ENCODE peak calls at places on chromosomes 6 and 20, in six cellular contexts. F is AG09309, O is cardiac fibroblast, X is right lobe of liver, G is body of pancreas, M is OCI-LY7. V is an unnamed sample.

GRCh38 chr20:53884859-53885654 is 185.3 kb downstream of the BCAS1 start:
- DNase-seq in F (no peak), O (no peak), X (no peak), G (no peak), M (no peak), V (no peak)

GRCh38 chr20:2508631-2509467 is at the start of gene ZNF343:
- DNase-seq in F (no peak), O (peak), X (peak), G (peak), M (peak), V (peak)

GRCh38 chr6:166206066-166206465 is 38.4 kb upstream of the TBXT start:
- DNase-seq in F (no peak), O (no peak), X (no peak), G (no peak), M (no peak), V (no peak)

GRCh38 chr6:34062156-34062555 is 83.7 kb downstream of the GRM4 start:
- DNase-seq in F (no peak), O (no peak), X (no peak), G (no peak), M (no peak), V (no peak)

GRCh38 chr6:11356404-11357155 is 124.1 kb upstream of the NEDD9 start:
- DNase-seq in F (no peak), O (peak), X (no peak), G (no peak), M (no peak), V (no peak)

GRCh38 chr6:150881911-150882481 is 16.5 kb downstream of the MTHFD1L start:
- DNase-seq in F (peak), O (peak), X (no peak), G (no peak), M (no peak), V (peak)

GRCh38 chr20:4083103-4083864 is 67.9 kb upstream of the RNF24 start:
- DNase-seq in F (no peak), O (peak), X (no peak), G (no peak), M (no peak), V (no peak)

GRCh38 chr6:45439861-45440388 is 62.2 kb upstream of the SUPT3H start:
- DNase-seq in F (no peak), O (no peak), X (no peak), G (no peak), M (no peak), V (no peak)

GRCh38 chr6:114810468-114810867 is 467.6 kb upstream of the HS3ST5 start:
- DNase-seq in F (no peak), O (no peak), X (no peak), G (no peak), M (no peak), V (no peak)

GRCh38 chr6:154460306-154461071 is 50.0 kb downstream of the CNKSR3 start:
- DNase-seq in F (peak), O (peak), X (no peak), G (no peak), M (no peak), V (peak)

GRCh38 chr6:101391772-101392560 is 1.5 kb upstream of the GRIK2 start:
- DNase-seq in F (no peak), O (no peak), X (no peak), G (no peak), M (no peak), V (no peak)

GRCh38 chr6:139117734-139118133 is 17.1 kb upstream of the HECA start:
- DNase-seq in F (no peak), O (peak), X (no peak), G (no peak), M (no peak), V (no peak)

GRCh38 chr20:62737271-62737761 is 28.7 kb downstream of the NTSR1 start:
- DNase-seq in F (no peak), O (no peak), X (peak), G (no peak), M (no peak), V (no peak)

GRCh38 chr6:124190256-124190655 is 386.6 kb downstream of the NKAIN2 start:
- DNase-seq in F (no peak), O (no peak), X (no peak), G (no peak), M (no peak), V (no peak)

GRCh38 chr6:115882174-115882573 is 178.5 kb downstream of the FRK start:
- DNase-seq in F (no peak), O (no peak), X (no peak), G (no peak), M (no peak), V (no peak)

GRCh38 chr6:158625881-158626305 is 18.6 kb downstream of the DYNLT1 start:
- DNase-seq in F (no peak), O (no peak), X (no peak), G (peak), M (no peak), V (peak)

GRCh38 chr6:35543459-35544193 is 30.9 kb upstream of the TULP1 start:
- DNase-seq in F (no peak), O (no peak), X (peak), G (no peak), M (no peak), V (no peak)

GRCh38 chr20:15675813-15676484 is 897.3 kb downstream of the KIF16B start:
- DNase-seq in F (no peak), O (no peak), X (no peak), G (no peak), M (no peak), V (no peak)

GRCh38 chr6:73732845-73733675 is 37.1 kb downstream of the CD109 start:
- DNase-seq in F (peak), O (peak), X (peak), G (peak), M (peak), V (peak)

GRCh38 chr20:55530763-55531162 is 474.6 kb downstream of the CBLN4 start:
- DNase-seq in F (no peak), O (no peak), X (no peak), G (no peak), M (no peak), V (no peak)

GRCh38 chr20:62924567-62925419 is 1.5 kb downstream of the DIDO1 start:
- DNase-seq in F (no peak), O (peak), X (no peak), G (peak), M (no peak), V (no peak)

GRCh38 chr6:112061605-112062004 is 7.7 kb downstream of the CCN6 start:
- DNase-seq in F (no peak), O (no peak), X (no peak), G (no peak), M (no peak), V (no peak)

GRCh38 chr6:145960918-145961604 is 3.1 kb downstream of the SHPRH start:
- DNase-seq in F (peak), O (peak), X (no peak), G (no peak), M (no peak), V (no peak)

GRCh38 chr20:33721391-33722140 is 1.5 kb upstream of the PXMP4 start:
- DNase-seq in F (no peak), O (no peak), X (no peak), G (no peak), M (no peak), V (no peak)

GRCh38 chr6:137044366-137045220 is at the start of gene IL20RA:
- DNase-seq in F (no peak), O (peak), X (peak), G (peak), M (no peak), V (no peak)

GRCh38 chr6:137471497-137471896 is 22.7 kb downstream of the OLIG3 start:
- DNase-seq in F (no peak), O (no peak), X (no peak), G (no peak), M (no peak), V (no peak)

GRCh38 chr20:54017846-54018245 is 52.5 kb downstream of the BCAS1 start:
- DNase-seq in F (no peak), O (no peak), X (no peak), G (no peak), M (peak), V (no peak)

GRCh38 chr6:17714177-17714576 is 7.5 kb upstream of the NUP153 start:
- DNase-seq in F (no peak), O (no peak), X (no peak), G (no peak), M (no peak), V (no peak)

GRCh38 chr20:38143238-38143645 is 21.8 kb downstream of the TGM2 start:
- DNase-seq in F (no peak), O (no peak), X (peak), G (no peak), M (no peak), V (no peak)

GRCh38 chr6:1930356-1930755 is 315.0 kb downstream of the GMDS start:
- DNase-seq in F (no peak), O (peak), X (no peak), G (no peak), M (no peak), V (no peak)

GRCh38 chr6:6220718-6221117 is 99.7 kb downstream of the F13A1 start:
- DNase-seq in F (no peak), O (no peak), X (no peak), G (no peak), M (peak), V (no peak)

GRCh38 chr20:64139200-64140081 is 24.8 kb upstream of the MYT1 start:
- DNase-seq in F (no peak), O (no peak), X (no peak), G (peak), M (no peak), V (peak)

GRCh38 chr6:57173056-57173885 is 1.1 kb downstream of the BAG2 start:
- DNase-seq in F (no peak), O (peak), X (no peak), G (no peak), M (peak), V (no peak)

GRCh38 chr6:93784794-93785757 is 365.7 kb upstream of the EPHA7 start:
- DNase-seq in F (no peak), O (peak), X (no peak), G (no peak), M (no peak), V (peak)

GRCh38 chr20:13771853-13772453 is 12.8 kb downstream of the ESF1 start:
- DNase-seq in F (no peak), O (peak), X (no peak), G (no peak), M (peak), V (no peak)

GRCh38 chr20:47343007-47343472 is 13.5 kb downstream of the ZMYND8 start:
- DNase-seq in F (no peak), O (no peak), X (peak), G (no peak), M (no peak), V (no peak)

GRCh38 chr20:47348539-47349142 is 7.9 kb downstream of the ZMYND8 start:
- DNase-seq in F (no peak), O (no peak), X (no peak), G (no peak), M (no peak), V (no peak)

GRCh38 chr20:47345214-47345613 is 11.3 kb downstream of the ZMYND8 start:
- DNase-seq in F (no peak), O (no peak), X (no peak), G (no peak), M (no peak), V (no peak)

GRCh38 chr20:47347661-47348462 is 8.6 kb downstream of the ZMYND8 start:
- DNase-seq in F (no peak), O (no peak), X (no peak), G (no peak), M (no peak), V (no peak)

DNA sequence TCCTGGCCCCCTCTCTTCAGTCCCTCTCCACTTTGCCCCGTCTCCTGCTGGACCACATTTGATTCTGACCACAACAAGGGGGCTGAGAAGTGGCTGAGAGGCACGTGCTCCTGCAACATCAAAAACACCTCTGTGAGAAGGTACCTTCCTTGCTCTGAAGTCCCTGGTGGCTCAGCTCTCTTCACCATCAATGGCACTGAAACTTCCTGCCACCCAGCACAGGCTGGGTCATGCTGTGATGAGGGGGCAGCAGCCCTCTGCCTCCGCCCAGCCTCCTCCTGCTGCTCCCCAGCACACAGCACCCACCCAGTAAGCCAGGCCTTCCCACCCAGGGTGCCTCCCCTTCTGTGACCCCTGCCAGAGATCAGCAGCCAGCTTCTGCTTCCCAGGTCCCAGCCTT is 10.3 kb downstream of the ZMYND8 start:
- DNase-seq in F (no peak), O (no peak), X (peak), G (no peak), M (peak), V (no peak)
- H3K4me3 ChIP-seq in F (no peak), O (no peak), X (no peak), G (no peak), M (no peak), V (no peak)

DNA sequence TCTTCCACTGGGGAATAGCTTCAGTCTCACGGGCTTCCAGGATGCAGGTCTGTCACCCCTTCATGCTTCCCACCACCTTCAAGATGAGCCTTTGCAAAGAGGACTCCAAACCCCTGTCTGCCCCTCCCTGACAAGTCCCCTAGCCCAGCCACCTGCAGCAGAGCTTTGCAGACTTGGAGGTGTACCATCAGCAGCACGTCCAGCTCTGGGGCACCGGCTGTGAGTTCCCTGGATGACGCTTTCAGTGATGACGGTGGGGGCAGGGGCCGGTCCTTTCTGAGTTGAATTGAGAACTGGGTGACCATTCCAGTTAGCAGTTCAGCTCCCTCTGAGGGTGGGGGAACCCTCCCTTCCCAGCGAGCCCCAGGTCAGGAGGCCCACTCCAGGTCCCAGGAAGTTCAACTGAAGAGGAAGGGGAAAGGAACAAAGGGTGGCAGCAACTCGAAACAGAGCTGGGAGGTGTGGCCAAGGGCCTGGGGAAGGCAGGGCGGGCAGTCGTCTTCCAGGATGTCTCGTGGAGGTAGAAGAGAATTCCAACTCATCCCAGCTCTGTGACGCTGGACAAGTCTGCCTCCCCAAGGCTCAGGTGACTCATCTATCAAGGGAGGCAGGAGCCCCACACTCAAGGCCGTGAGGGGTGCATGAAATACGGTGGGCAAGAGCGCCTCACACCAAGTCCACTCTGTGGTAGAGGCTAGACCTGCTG is 86.0 kb downstream of the PTPN1 start:
- DNase-seq in F (no peak), O (no peak), X (no peak), G (no peak), M (no peak), V (no peak)
- TF ChIP-seq CTCF in F (no peak), O (no peak), X (no peak), G (no peak), M (no peak), V (no peak)

GRCh38 chr6:127182501-127182900 is 64.0 kb downstream of the RSPO3 start:
- DNase-seq in F (peak), O (peak), X (no peak), G (no peak), M (no peak), V (no peak)
- H3K4me3 ChIP-seq in F (no peak), O (no peak), X (no peak), G (no peak), M (no peak), V (no peak)

GRCh38 chr6:31763617-31763940 is 1.1 kb downstream of the SAPCD1 start:
- DNase-seq in F (no peak), O (peak), X (no peak), G (no peak), M (no peak), V (no peak)
- TF ChIP-seq CTCF in F (no peak), O (no peak), X (no peak), G (no peak), M (no peak), V (no peak)

DNA sequence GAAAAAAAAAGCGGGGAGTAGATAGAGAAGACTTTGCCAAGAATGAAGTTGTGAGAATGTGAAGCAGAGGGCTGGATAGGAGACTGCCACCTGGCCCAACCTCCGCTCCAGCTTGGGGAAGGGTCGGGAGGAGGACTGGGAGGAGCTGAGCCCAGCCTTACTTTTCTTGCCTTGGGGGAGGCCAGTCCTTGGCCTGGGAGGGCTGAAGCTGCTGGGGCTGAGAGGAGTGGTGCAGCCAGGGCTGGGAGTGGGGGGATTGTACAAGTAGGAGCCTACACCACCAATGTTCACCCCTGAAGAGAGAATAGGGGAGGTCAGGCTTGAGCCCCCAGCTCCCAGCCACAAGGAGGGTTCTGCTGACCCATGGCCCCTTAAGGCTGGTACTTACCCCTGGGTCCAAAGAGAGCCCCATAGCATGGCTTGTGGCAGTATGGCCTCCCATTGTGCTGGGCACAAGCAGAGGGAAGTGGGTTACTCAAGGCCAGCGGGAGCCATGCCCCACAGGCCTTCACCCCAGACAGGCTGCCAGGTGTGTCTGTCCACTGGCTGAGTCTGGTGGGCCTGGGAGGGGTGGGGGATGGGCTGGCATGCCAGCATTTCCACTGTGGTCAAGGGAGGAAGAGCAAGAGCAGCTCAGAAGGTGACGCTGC is 1.1 kb downstream of the CRIP3 start:
- DNase-seq in F (no peak), O (no peak), X (peak), G (no peak), M (no peak), V (no peak)
- H3K4me3 ChIP-seq in F (no peak), O (no peak), X (no peak), G (no peak), M (no peak), V (no peak)

GRCh38 chr20:31605902-31606677 is 1.0 kb downstream of the ID1 start:
- DNase-seq in F (no peak), O (peak), X (peak), G (no peak), M (no peak), V (no peak)

GRCh38 chr20:31606678-31606927 is 1.5 kb downstream of the ID1 start:
- DNase-seq in F (no peak), O (no peak), X (no peak), G (no peak), M (no peak), V (no peak)

GRCh38 chr20:31607640-31608255 is 2.7 kb downstream of the ID1 start:
- DNase-seq in F (no peak), O (peak), X (no peak), G (no peak), M (no peak), V (no peak)

GRCh38 chr20:31608256-31608980 is 3.3 kb downstream of the ID1 start:
- DNase-seq in F (no peak), O (peak), X (peak), G (peak), M (no peak), V (peak)

GRCh38 chr20:31606928-31607639 is 2.0 kb downstream of the ID1 start:
- DNase-seq in F (no peak), O (peak), X (peak), G (no peak), M (no peak), V (no peak)
- TF ChIP-seq CTCF in F (no peak), O (no peak), X (no peak), G (no peak), M (no peak), V (no peak)

V was measured in lower leg skin.